ENCODE peak calls at places on chromosomes 3 and 15, in five cellular contexts. J, C, P, I and A are unnamed samples.

GRCh38 chr3:160003520-160004128 is 15.0 kb downstream of the IL12A start:
- DNase-seq in J (peak; percentile 27), C (peak; percentile 30), P (peak; percentile 68), I (peak; percentile 68), A (peak; percentile 35)

GRCh38 chr3:197404030-197404429 is 105.6 kb upstream of the DLG1 start:
- DNase-seq in J (no peak), C (no peak), P (no peak), I (no peak), A (no peak)

GRCh38 chr3:73094127-73094526 is 32.7 kb downstream of the EBLN2 start:
- DNase-seq in J (no peak), C (no peak), P (peak; percentile 17), I (no peak), A (peak; percentile 23)

GRCh38 chr3:33392703-33393125 is 47.5 kb downstream of the UBP1 start:
- DNase-seq in J (no peak), C (no peak), P (peak; percentile 92), I (no peak), A (peak; percentile 79)

GRCh38 chr15:89905846-89906378 is 6.8 kb downstream of the ARPIN start:
- DNase-seq in J (no peak), C (no peak), P (no peak), I (no peak), A (no peak)

GRCh38 chr3:190319660-190320059 is 2.6 kb downstream of the CLDN1 start:
- DNase-seq in J (peak; percentile 51), C (no peak), P (no peak), I (no peak), A (peak; percentile 18)

GRCh38 chr3:183291511-183292031 is 38.5 kb downstream of the B3GNT5 start:
- DNase-seq in J (no peak), C (no peak), P (peak; percentile 55), I (no peak), A (peak; percentile 81)

GRCh38 chr15:90315276-90315982 is 36.7 kb upstream of the ZNF774 start:
- DNase-seq in J (peak; percentile 89), C (peak; percentile 68), P (peak; percentile 65), I (peak; percentile 88), A (peak; percentile 86)

GRCh38 chr15:88383354-88383753 is 83.8 kb downstream of the MRPL46 start:
- DNase-seq in J (no peak), C (no peak), P (no peak), I (no peak), A (no peak)

GRCh38 chr3:138062626-138063025 is 52.7 kb downstream of the CLDN18 start:
- DNase-seq in J (no peak), C (no peak), P (no peak), I (no peak), A (peak; percentile 44)

GRCh38 chr15:75945953-75946352 is 42.3 kb downstream of the FBXO22 start:
- DNase-seq in J (no peak), C (no peak), P (no peak), I (no peak), A (peak; percentile 85)

GRCh38 chr15:90866161-90866715 is 2.1 kb upstream of the FURIN start:
- DNase-seq in J (no peak), C (no peak), P (no peak), I (no peak), A (no peak)

GRCh38 chr15:70057931-70058641 is 39.6 kb downstream of the TLE3 start:
- DNase-seq in J (no peak), C (no peak), P (no peak), I (no peak), A (no peak)

GRCh38 chr3:8660271-8660731 is 15.7 kb upstream of the SSUH2 start:
- DNase-seq in J (no peak), C (no peak), P (peak; percentile 63), I (no peak), A (peak; percentile 72)

GRCh38 chr15:84702961-84703482 is 12.9 kb downstream of the SEC11A start:
- DNase-seq in J (peak; percentile 36), C (peak; percentile 26), P (peak; percentile 47), I (peak; percentile 29), A (peak; percentile 76)

GRCh38 chr3:62369476-62369743 is 3.9 kb downstream of the FEZF2 start:
- DNase-seq in J (no peak), C (no peak), P (no peak), I (no peak), A (no peak)
- H3K27me3 ChIP-seq in J (peaks cover 4% of the 10 kb centered on the region), C (peaks cover 88% of the 10 kb centered on the region), P (peaks cover 85% of the 10 kb centered on the region), I (peaks cover 81% of the 10 kb centered on the region), A (peaks cover 84% of the 10 kb centered on the region)

DNA sequence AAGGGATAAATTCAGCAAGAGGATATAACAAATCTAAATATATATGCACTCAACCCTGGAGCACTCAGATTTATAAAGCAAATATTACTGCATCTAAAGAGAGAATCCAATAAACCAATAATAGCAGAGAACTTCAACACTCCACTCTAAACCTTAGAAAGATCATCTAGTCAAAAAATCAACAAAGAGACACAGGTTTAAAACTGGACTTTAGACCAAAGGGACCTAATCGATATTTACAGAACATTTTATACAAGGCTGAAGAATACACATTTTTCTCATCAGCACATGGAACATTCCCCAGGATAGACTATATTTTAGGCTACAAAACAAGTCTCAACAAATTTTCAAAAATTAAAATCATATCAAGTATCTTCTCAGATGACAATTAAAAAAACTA is 379.0 kb downstream of the GBE1 start:
- DNase-seq in J (no peak), C (no peak), P (no peak), I (no peak), A (no peak)
- H3K27me3 ChIP-seq in J (no peaks in the 10 kb centered on the region), C (no peaks in the 10 kb centered on the region), P (no peaks in the 10 kb centered on the region), I (no peaks in the 10 kb centered on the region), A (no peaks in the 10 kb centered on the region)

DNA sequence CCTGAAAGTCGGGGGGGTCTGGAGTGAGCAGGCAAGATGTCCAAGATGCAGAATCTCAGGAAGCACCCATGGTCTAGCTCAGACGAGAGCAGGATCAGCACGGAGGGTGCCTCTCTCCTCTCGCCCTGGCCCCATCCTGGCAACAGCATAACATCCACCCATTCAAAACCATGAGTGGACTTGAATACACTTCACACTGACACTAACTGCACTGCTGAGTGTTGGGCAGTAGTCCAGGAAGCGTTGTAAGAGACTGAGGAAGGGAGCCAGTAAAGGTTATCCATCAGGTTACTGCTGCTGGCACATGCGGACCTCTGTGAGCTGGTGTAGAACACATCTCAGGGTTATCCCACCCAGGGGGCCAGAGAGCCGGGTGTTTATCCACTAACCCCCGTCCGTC is 131.0 kb upstream of the TOPAZ1 start:
- DNase-seq in J (no peak), C (no peak), P (no peak), I (no peak), A (no peak)
- H3K27me3 ChIP-seq in J (no peaks in the 10 kb centered on the region), C (peaks cover 5% of the 10 kb centered on the region), P (peaks cover 3% of the 10 kb centered on the region), I (no peaks in the 10 kb centered on the region), A (no peaks in the 10 kb centered on the region)

DNA sequence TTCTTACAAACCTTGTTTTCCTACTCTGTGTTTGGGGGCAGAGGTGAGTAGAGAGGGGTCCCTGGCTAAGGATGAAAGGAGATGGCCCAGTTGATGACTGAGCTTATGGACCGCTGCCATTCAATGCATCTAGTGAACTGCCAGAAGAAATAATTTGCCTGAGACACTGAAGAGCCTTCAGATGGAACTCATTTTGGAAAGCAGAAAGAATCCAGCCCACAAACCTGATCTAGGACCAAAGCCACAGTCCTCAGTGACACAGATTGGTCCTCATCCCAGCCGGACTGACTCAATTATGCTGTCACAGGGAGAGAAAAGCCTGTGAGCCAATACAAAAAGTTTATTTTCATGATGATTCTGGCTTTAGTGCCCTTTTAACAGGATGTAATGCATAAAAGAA is 82.7 kb downstream of the CD47 start:
- DNase-seq in J (no peak), C (no peak), P (no peak), I (no peak), A (no peak)
- H3K27me3 ChIP-seq in J (no peaks in the 10 kb centered on the region), C (no peaks in the 10 kb centered on the region), P (no peaks in the 10 kb centered on the region), I (no peaks in the 10 kb centered on the region), A (peaks cover 2% of the 10 kb centered on the region)

DNA sequence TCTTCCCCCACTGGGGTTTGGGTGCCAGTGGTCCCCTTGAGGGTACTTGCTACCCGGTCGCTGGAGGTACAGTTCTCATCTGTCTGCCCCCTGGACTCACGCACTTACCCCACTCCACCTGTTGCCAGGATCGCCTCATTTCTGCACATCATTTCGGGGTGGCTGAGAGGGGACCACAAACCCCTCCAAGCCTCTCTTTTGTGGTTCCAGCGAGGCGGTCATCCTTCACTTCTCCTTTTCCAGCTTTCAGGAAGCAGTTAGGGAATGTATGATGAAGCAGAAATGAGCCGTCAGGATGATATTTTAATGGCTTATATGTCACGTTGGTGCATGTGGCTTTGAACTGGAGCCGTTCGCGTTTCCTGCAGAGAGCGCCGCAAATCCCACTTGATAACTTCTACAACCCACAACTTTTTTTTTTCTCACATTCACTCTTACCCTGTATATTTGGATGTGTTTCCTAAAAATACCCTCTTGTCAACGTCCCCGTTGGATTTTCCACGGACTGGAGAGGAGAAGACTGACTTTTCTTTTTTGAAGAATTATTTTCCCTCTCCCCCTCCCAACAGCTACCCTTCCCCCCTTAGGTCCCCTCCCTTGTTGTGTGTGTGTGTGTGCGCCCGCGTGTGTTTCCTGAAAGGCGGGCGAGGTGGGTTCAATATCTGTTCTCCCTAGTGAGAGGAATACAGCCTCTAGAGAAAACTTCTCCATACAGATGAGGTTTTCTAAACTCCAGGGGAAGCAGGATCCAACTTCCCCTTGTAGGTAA is at the start of gene ZIC4:
- DNase-seq in J (no peak), C (no peak), P (no peak), I (no peak), A (no peak)
- H3K27me3 ChIP-seq in J (peaks cover 5% of the 10 kb centered on the region), C (peaks cover 58% of the 10 kb centered on the region), P (peaks cover 90% of the 10 kb centered on the region), I (peaks cover 85% of the 10 kb centered on the region), A (peaks cover 77% of the 10 kb centered on the region)